ENCODE peak calls at places on chromosomes 7 and 10, in ten cellular contexts. I is bronchial epithelial cell, D is lower lobe of right lung, H is fibroblast of mammary gland, A is Peyer's patch, Q is ovary, B is esophagus squamous epithelium, Z is body of pancreas, F is cardiac fibroblast, W is sigmoid colon. M is an unnamed sample.

GRCh38 chr10:125003146-125003900 is 61.4 kb downstream of the ZRANB1 start:
- DNase-seq in D (peak; percentile 34), Q (peak; percentile 25), F (no peak), A (no peak), W (peak; percentile 61), B (no peak), Z (peak; percentile 11), I (no peak), H (no peak), M (peak; percentile 57)

GRCh38 chr10:74008212-74008731 is 10.4 kb downstream of the VCL start:
- DNase-seq in A (no peak), I (peak; percentile 26), W (no peak), H (peak; percentile 79), F (peak; percentile 82), B (no peak), Z (no peak), D (no peak), Q (no peak), M (no peak)

GRCh38 chr10:132248455-132249231 is 59.1 kb downstream of the STK32C start:
- DNase-seq in Q (no peak), I (no peak), A (peak; percentile 65), B (no peak), Z (peak; percentile 64), F (peak; percentile 17), D (no peak), W (no peak), H (peak; percentile 8), M (no peak)

GRCh38 chr7:155203882-155204691 is 93.6 kb upstream of the INSIG1 start:
- DNase-seq in I (no peak), Q (no peak), H (no peak), B (no peak), Z (peak; percentile 89), A (no peak), F (no peak), W (peak; percentile 62), D (no peak), M (no peak)

GRCh38 chr10:83935337-83935736 is 204.0 kb upstream of the GHITM start:
- DNase-seq in H (no peak), B (no peak), Z (no peak), F (no peak), D (no peak), Q (no peak), I (no peak), W (no peak), A (no peak), M (no peak)

GRCh38 chr10:62916157-62916603 is 100.0 kb upstream of the EGR2 start:
- DNase-seq in W (no peak), Z (no peak), Q (no peak), D (no peak), F (peak; percentile 90), A (no peak), B (no peak), I (peak; percentile 56), H (peak; percentile 96), M (no peak)

GRCh38 chr10:101066146-101066889 is 4.5 kb downstream of the KAZALD1 start:
- DNase-seq in F (peak; percentile 70), I (peak; percentile 55), B (no peak), D (peak; percentile 91), Q (peak; percentile 50), H (peak; percentile 76), Z (peak; percentile 65), W (peak; percentile 82), A (peak; percentile 94), M (no peak)

GRCh38 chr7:46900312-46901263 is 681.3 kb downstream of the TNS3 start:
- DNase-seq in Z (no peak), I (no peak), B (no peak), D (no peak), Q (no peak), W (no peak), A (no peak), F (peak; percentile 88), H (no peak), M (no peak)

GRCh38 chr10:12419279-12419847 is 70.0 kb downstream of the CAMK1D start:
- DNase-seq in I (peak; percentile 97), Z (no peak), W (peak; percentile 86), H (peak; percentile 99), B (no peak), F (peak; percentile 85), D (no peak), A (peak; percentile 10), Q (peak; percentile 52), M (no peak)

GRCh38 chr7:127245582-127245981 is 7.2 kb downstream of the GRM8 start:
- DNase-seq in I (no peak), W (no peak), A (no peak), F (no peak), D (no peak), Z (no peak), B (no peak), Q (no peak), H (no peak), M (no peak)

GRCh38 chr7:43040461-43040860 is 72.0 kb upstream of the HECW1 start:
- DNase-seq in Z (no peak), F (no peak), W (no peak), I (no peak), B (no peak), A (no peak), H (no peak), D (no peak), Q (no peak), M (no peak)

GRCh38 chr7:32427769-32428291 is 62.4 kb downstream of the LSM5 start:
- DNase-seq in F (peak; percentile 85), I (peak; percentile 68), B (no peak), D (peak; percentile 75), W (no peak), H (peak; percentile 75), Z (peak; percentile 77), Q (no peak), A (peak; percentile 60), M (peak; percentile 91)

GRCh38 chr7:39271386-39271785 is 293.7 kb downstream of the POU6F2 start:
- DNase-seq in Z (peak; percentile 51), A (no peak), D (peak; percentile 73), F (peak; percentile 44), B (no peak), I (no peak), W (peak; percentile 82), H (no peak), Q (no peak), M (no peak)

GRCh38 chr7:50359995-50360925 is 55.7 kb downstream of the IKZF1 start:
- DNase-seq in I (no peak), H (peak; percentile 36), D (no peak), W (peak; percentile 59), Q (no peak), A (no peak), B (no peak), Z (no peak), F (peak; percentile 4), M (no peak)
- TF ChIP-seq CTCF in I (no peak), H (no peak), D (no peak), W (no peak), Q (no peak), A (no peak), B (no peak), Z (no peak), F (no peak), M (no peak)

DNA sequence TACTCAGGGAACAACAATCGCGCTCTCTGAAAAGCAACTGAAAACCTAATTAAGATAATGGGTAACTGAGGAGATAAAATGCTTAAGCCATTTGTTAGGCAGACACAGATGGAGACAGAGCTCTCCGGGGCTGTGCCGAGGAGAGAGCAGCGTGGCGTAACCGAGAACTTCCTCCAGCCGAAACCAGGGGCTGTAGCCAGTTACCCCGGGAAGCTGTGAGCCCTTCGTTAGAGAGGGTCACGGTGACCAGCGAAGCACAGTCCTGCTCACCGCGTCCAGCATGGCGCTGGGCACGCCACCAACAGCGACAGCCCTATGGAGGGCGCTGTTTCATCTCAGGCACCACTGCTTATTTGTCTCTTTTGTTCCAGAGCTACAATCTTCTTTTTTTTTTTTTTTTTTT is 16.1 kb downstream of the PAPOLB start:
- DNase-seq in Q (peak; percentile 43), A (no peak), B (no peak), Z (no peak), I (no peak), D (no peak), H (peak; percentile 7), W (peak; percentile 34), F (peak; percentile 58), M (no peak)
- TF ChIP-seq CTCF in Q (no peak), A (no peak), B (no peak), Z (no peak), I (no peak), D (peak; percentile 17), H (no peak), W (no peak), F (peak; percentile 41), M (peak; percentile 51)

GRCh38 chr7:82164813-82165212 is 278.8 kb downstream of the CACNA2D1 start:
- DNase-seq in D (no peak), I (peak; percentile 27), A (no peak), F (peak; percentile 82), H (peak; percentile 86), W (no peak), B (no peak), Q (peak; percentile 36), Z (no peak), M (no peak)
- TF ChIP-seq CTCF in D (no peak), I (peak; percentile 17), A (no peak), F (peak; percentile 56), H (peak; percentile 52), W (no peak), B (no peak), Q (no peak), Z (no peak), M (no peak)

GRCh38 chr7:50793947-50794570 is 11.4 kb upstream of the GRB10 start:
- DNase-seq in F (no peak), Q (no peak), D (no peak), A (no peak), B (no peak), H (no peak), Z (no peak), W (no peak), I (no peak), M (no peak)

GRCh38 chr7:50795253-50795652 is 12.6 kb upstream of the GRB10 start:
- DNase-seq in W (no peak), I (no peak), H (no peak), F (no peak), A (no peak), B (no peak), D (no peak), Q (no peak), Z (no peak), M (no peak)

GRCh38 chr7:50798126-50798525 is 15.4 kb upstream of the GRB10 start:
- DNase-seq in H (peak; percentile 60), Z (no peak), A (no peak), D (no peak), Q (no peak), I (peak; percentile 50), B (no peak), W (no peak), F (no peak), M (no peak)

GRCh38 chr7:50793115-50793946 is 10.6 kb upstream of the GRB10 start:
- DNase-seq in F (peak; percentile 77), W (peak; percentile 87), Q (peak; percentile 70), H (peak; percentile 40), D (peak; percentile 82), I (no peak), Z (peak; percentile 83), A (peak; percentile 86), B (no peak), M (no peak)

GRCh38 chr7:50795831-50796230 is 13.1 kb upstream of the GRB10 start:
- DNase-seq in Q (no peak), D (no peak), F (no peak), Z (peak; percentile 55), B (no peak), W (no peak), H (no peak), I (no peak), A (no peak), M (no peak)
- TF ChIP-seq CTCF in Q (no peak), D (no peak), F (peak; percentile 16), Z (no peak), B (no peak), W (no peak), H (no peak), I (peak; percentile 22), A (peak; percentile 13), M (no peak)

M was measured in type B pancreatic cell.